ENCODE peak calls at places on chromosomes 4 and X, in nine cellular contexts. One of them, this sample, is unnamed.

GRCh38 chr4:103904126-103904525 is 184.3 kb upstream of the TACR3 start:
- DNase-seq in HEK293T: no peak
- DNase-seq in activated CD4-positive, CD25-positive, alpha-beta regulatory T cell treated with anti-CD3 and anti-CD28 coated beads, Interleukin-2, amount 50 U/mL, for 72 hours: no peak
- DNase-seq in transverse colon: no peak
- DNase-seq in NCI-H2171: no peak
- DNase-seq in putamen: no peak
- DNase-seq in stimulated activated CD4-positive, alpha-beta T cell treated with anti-CD3 and anti-CD28 coated beads, Interleukin-4, amount 100 ng/mL, for 24 hours: no peak
- DNase-seq in activated CD8-positive, alpha-beta memory T cell treated with anti-CD3 and anti-CD28 coated beads, Interleukin-2, amount 10 ng/mL, durations not matched to agents 7 days and 5 days: no peak
- DNase-seq in Ammon's horn: no peak
- DNase-seq in this sample: no peak

GRCh38 chr4:76296421-76296820 is 10.1 kb upstream of the STBD1 start:
- DNase-seq in HEK293T: no peak
- DNase-seq in activated CD4-positive, CD25-positive, alpha-beta regulatory T cell treated with anti-CD3 and anti-CD28 coated beads, Interleukin-2, amount 50 U/mL, for 72 hours: no peak
- DNase-seq in transverse colon: no peak
- DNase-seq in NCI-H2171: no peak
- DNase-seq in putamen: no peak
- DNase-seq in stimulated activated CD4-positive, alpha-beta T cell treated with anti-CD3 and anti-CD28 coated beads, Interleukin-4, amount 100 ng/mL, for 24 hours: no peak
- DNase-seq in activated CD8-positive, alpha-beta memory T cell treated with anti-CD3 and anti-CD28 coated beads, Interleukin-2, amount 10 ng/mL, durations not matched to agents 7 days and 5 days: no peak
- DNase-seq in Ammon's horn: no peak
- DNase-seq in this sample: no peak

GRCh38 chrX:20857746-20858145 is 516.5 kb upstream of the CNKSR2 start:
- DNase-seq in HEK293T: no peak
- DNase-seq in activated CD4-positive, CD25-positive, alpha-beta regulatory T cell treated with anti-CD3 and anti-CD28 coated beads, Interleukin-2, amount 50 U/mL, for 72 hours: no peak
- DNase-seq in transverse colon: no peak
- DNase-seq in NCI-H2171: no peak
- DNase-seq in putamen: peak
- DNase-seq in stimulated activated CD4-positive, alpha-beta T cell treated with anti-CD3 and anti-CD28 coated beads, Interleukin-4, amount 100 ng/mL, for 24 hours: no peak
- DNase-seq in activated CD8-positive, alpha-beta memory T cell treated with anti-CD3 and anti-CD28 coated beads, Interleukin-2, amount 10 ng/mL, durations not matched to agents 7 days and 5 days: no peak
- DNase-seq in Ammon's horn: peak
- DNase-seq in this sample: peak

GRCh38 chrX:155886409-155886808 is 5.3 kb downstream of the VAMP7 start:
- DNase-seq in HEK293T: no peak
- DNase-seq in activated CD4-positive, CD25-positive, alpha-beta regulatory T cell treated with anti-CD3 and anti-CD28 coated beads, Interleukin-2, amount 50 U/mL, for 72 hours: no peak
- DNase-seq in transverse colon: no peak
- DNase-seq in NCI-H2171: no peak
- DNase-seq in putamen: no peak
- DNase-seq in stimulated activated CD4-positive, alpha-beta T cell treated with anti-CD3 and anti-CD28 coated beads, Interleukin-4, amount 100 ng/mL, for 24 hours: no peak
- DNase-seq in activated CD8-positive, alpha-beta memory T cell treated with anti-CD3 and anti-CD28 coated beads, Interleukin-2, amount 10 ng/mL, durations not matched to agents 7 days and 5 days: no peak
- DNase-seq in Ammon's horn: no peak
- DNase-seq in this sample: no peak

GRCh38 chrX:41720125-41720780 is 3.7 kb upstream of the GPR82 start:
- DNase-seq in HEK293T: no peak
- DNase-seq in activated CD4-positive, CD25-positive, alpha-beta regulatory T cell treated with anti-CD3 and anti-CD28 coated beads, Interleukin-2, amount 50 U/mL, for 72 hours: no peak
- DNase-seq in transverse colon: peak
- DNase-seq in NCI-H2171: no peak
- DNase-seq in putamen: no peak
- DNase-seq in stimulated activated CD4-positive, alpha-beta T cell treated with anti-CD3 and anti-CD28 coated beads, Interleukin-4, amount 100 ng/mL, for 24 hours: peak
- DNase-seq in activated CD8-positive, alpha-beta memory T cell treated with anti-CD3 and anti-CD28 coated beads, Interleukin-2, amount 10 ng/mL, durations not matched to agents 7 days and 5 days: peak
- DNase-seq in Ammon's horn: no peak
- DNase-seq in this sample: no peak

GRCh38 chr4:89404530-89404929 is 96.9 kb upstream of the GPRIN3 start:
- DNase-seq in HEK293T: no peak
- DNase-seq in activated CD4-positive, CD25-positive, alpha-beta regulatory T cell treated with anti-CD3 and anti-CD28 coated beads, Interleukin-2, amount 50 U/mL, for 72 hours: no peak
- DNase-seq in transverse colon: no peak
- DNase-seq in NCI-H2171: no peak
- DNase-seq in putamen: no peak
- DNase-seq in stimulated activated CD4-positive, alpha-beta T cell treated with anti-CD3 and anti-CD28 coated beads, Interleukin-4, amount 100 ng/mL, for 24 hours: no peak
- DNase-seq in activated CD8-positive, alpha-beta memory T cell treated with anti-CD3 and anti-CD28 coated beads, Interleukin-2, amount 10 ng/mL, durations not matched to agents 7 days and 5 days: no peak
- DNase-seq in Ammon's horn: no peak
- DNase-seq in this sample: no peak

GRCh38 chr4:109294006-109294405 is 8.5 kb downstream of the COL25A1 start:
- DNase-seq in HEK293T: peak
- DNase-seq in activated CD4-positive, CD25-positive, alpha-beta regulatory T cell treated with anti-CD3 and anti-CD28 coated beads, Interleukin-2, amount 50 U/mL, for 72 hours: no peak
- DNase-seq in transverse colon: no peak
- DNase-seq in NCI-H2171: no peak
- DNase-seq in putamen: no peak
- DNase-seq in stimulated activated CD4-positive, alpha-beta T cell treated with anti-CD3 and anti-CD28 coated beads, Interleukin-4, amount 100 ng/mL, for 24 hours: no peak
- DNase-seq in activated CD8-positive, alpha-beta memory T cell treated with anti-CD3 and anti-CD28 coated beads, Interleukin-2, amount 10 ng/mL, durations not matched to agents 7 days and 5 days: peak
- DNase-seq in Ammon's horn: no peak
- DNase-seq in this sample: peak

GRCh38 chr4:76339364-76339763 is 32.8 kb downstream of the STBD1 start:
- DNase-seq in HEK293T: no peak
- DNase-seq in activated CD4-positive, CD25-positive, alpha-beta regulatory T cell treated with anti-CD3 and anti-CD28 coated beads, Interleukin-2, amount 50 U/mL, for 72 hours: no peak
- DNase-seq in transverse colon: no peak
- DNase-seq in NCI-H2171: no peak
- DNase-seq in putamen: no peak
- DNase-seq in stimulated activated CD4-positive, alpha-beta T cell treated with anti-CD3 and anti-CD28 coated beads, Interleukin-4, amount 100 ng/mL, for 24 hours: no peak
- DNase-seq in activated CD8-positive, alpha-beta memory T cell treated with anti-CD3 and anti-CD28 coated beads, Interleukin-2, amount 10 ng/mL, durations not matched to agents 7 days and 5 days: no peak
- DNase-seq in Ammon's horn: no peak
- DNase-seq in this sample: no peak

GRCh38 chr4:150583287-150584197 is 1.6 kb downstream of the MAB21L2 start:
- DNase-seq in HEK293T: no peak
- DNase-seq in activated CD4-positive, CD25-positive, alpha-beta regulatory T cell treated with anti-CD3 and anti-CD28 coated beads, Interleukin-2, amount 50 U/mL, for 72 hours: no peak
- DNase-seq in transverse colon: peak
- DNase-seq in NCI-H2171: no peak
- DNase-seq in putamen: no peak
- DNase-seq in stimulated activated CD4-positive, alpha-beta T cell treated with anti-CD3 and anti-CD28 coated beads, Interleukin-4, amount 100 ng/mL, for 24 hours: no peak
- DNase-seq in activated CD8-positive, alpha-beta memory T cell treated with anti-CD3 and anti-CD28 coated beads, Interleukin-2, amount 10 ng/mL, durations not matched to agents 7 days and 5 days: no peak
- DNase-seq in Ammon's horn: peak
- DNase-seq in this sample: no peak

GRCh38 chr4:38062088-38062893 is 102.1 kb downstream of the PTTG2 start:
- DNase-seq in HEK293T: peak
- DNase-seq in activated CD4-positive, CD25-positive, alpha-beta regulatory T cell treated with anti-CD3 and anti-CD28 coated beads, Interleukin-2, amount 50 U/mL, for 72 hours: peak
- DNase-seq in transverse colon: peak
- DNase-seq in NCI-H2171: no peak
- DNase-seq in putamen: peak
- DNase-seq in stimulated activated CD4-positive, alpha-beta T cell treated with anti-CD3 and anti-CD28 coated beads, Interleukin-4, amount 100 ng/mL, for 24 hours: peak
- DNase-seq in activated CD8-positive, alpha-beta memory T cell treated with anti-CD3 and anti-CD28 coated beads, Interleukin-2, amount 10 ng/mL, durations not matched to agents 7 days and 5 days: peak
- DNase-seq in Ammon's horn: peak
- DNase-seq in this sample: peak

GRCh38 chrX:125710403-125711062 is 390.9 kb downstream of the TEX13C start:
- DNase-seq in HEK293T: no peak
- DNase-seq in activated CD4-positive, CD25-positive, alpha-beta regulatory T cell treated with anti-CD3 and anti-CD28 coated beads, Interleukin-2, amount 50 U/mL, for 72 hours: no peak
- DNase-seq in transverse colon: no peak
- DNase-seq in NCI-H2171: no peak
- DNase-seq in putamen: no peak
- DNase-seq in stimulated activated CD4-positive, alpha-beta T cell treated with anti-CD3 and anti-CD28 coated beads, Interleukin-4, amount 100 ng/mL, for 24 hours: no peak
- DNase-seq in activated CD8-positive, alpha-beta memory T cell treated with anti-CD3 and anti-CD28 coated beads, Interleukin-2, amount 10 ng/mL, durations not matched to agents 7 days and 5 days: no peak
- DNase-seq in Ammon's horn: no peak
- DNase-seq in this sample: no peak

GRCh38 chr4:4541040-4541631 is 712 bp downstream of the STX18 start:
- DNase-seq in HEK293T: peak
- DNase-seq in activated CD4-positive, CD25-positive, alpha-beta regulatory T cell treated with anti-CD3 and anti-CD28 coated beads, Interleukin-2, amount 50 U/mL, for 72 hours: no peak
- DNase-seq in transverse colon: peak
- DNase-seq in NCI-H2171: no peak
- DNase-seq in putamen: no peak
- DNase-seq in stimulated activated CD4-positive, alpha-beta T cell treated with anti-CD3 and anti-CD28 coated beads, Interleukin-4, amount 100 ng/mL, for 24 hours: peak
- DNase-seq in activated CD8-positive, alpha-beta memory T cell treated with anti-CD3 and anti-CD28 coated beads, Interleukin-2, amount 10 ng/mL, durations not matched to agents 7 days and 5 days: peak
- DNase-seq in Ammon's horn: peak
- DNase-seq in this sample: peak

GRCh38 chr4:145484240-145484846 is 2.7 kb downstream of the SMAD1 start:
- DNase-seq in HEK293T: peak
- DNase-seq in activated CD4-positive, CD25-positive, alpha-beta regulatory T cell treated with anti-CD3 and anti-CD28 coated beads, Interleukin-2, amount 50 U/mL, for 72 hours: no peak
- DNase-seq in transverse colon: no peak
- DNase-seq in NCI-H2171: no peak
- DNase-seq in putamen: no peak
- DNase-seq in stimulated activated CD4-positive, alpha-beta T cell treated with anti-CD3 and anti-CD28 coated beads, Interleukin-4, amount 100 ng/mL, for 24 hours: no peak
- DNase-seq in activated CD8-positive, alpha-beta memory T cell treated with anti-CD3 and anti-CD28 coated beads, Interleukin-2, amount 10 ng/mL, durations not matched to agents 7 days and 5 days: no peak
- DNase-seq in Ammon's horn: no peak
- DNase-seq in this sample: no peak

GRCh38 chrX:118644378-118644777 is 83.0 kb upstream of the IL13RA1 start:
- DNase-seq in HEK293T: peak
- DNase-seq in activated CD4-positive, CD25-positive, alpha-beta regulatory T cell treated with anti-CD3 and anti-CD28 coated beads, Interleukin-2, amount 50 U/mL, for 72 hours: no peak
- DNase-seq in transverse colon: no peak
- DNase-seq in NCI-H2171: no peak
- DNase-seq in putamen: peak
- DNase-seq in stimulated activated CD4-positive, alpha-beta T cell treated with anti-CD3 and anti-CD28 coated beads, Interleukin-4, amount 100 ng/mL, for 24 hours: no peak
- DNase-seq in activated CD8-positive, alpha-beta memory T cell treated with anti-CD3 and anti-CD28 coated beads, Interleukin-2, amount 10 ng/mL, durations not matched to agents 7 days and 5 days: no peak
- DNase-seq in Ammon's horn: peak
- DNase-seq in this sample: peak

GRCh38 chrX:16479206-16479869 is 170.6 kb upstream of the S100G start:
- DNase-seq in HEK293T: no peak
- DNase-seq in activated CD4-positive, CD25-positive, alpha-beta regulatory T cell treated with anti-CD3 and anti-CD28 coated beads, Interleukin-2, amount 50 U/mL, for 72 hours: no peak
- DNase-seq in transverse colon: no peak
- DNase-seq in NCI-H2171: no peak
- DNase-seq in putamen: no peak
- DNase-seq in stimulated activated CD4-positive, alpha-beta T cell treated with anti-CD3 and anti-CD28 coated beads, Interleukin-4, amount 100 ng/mL, for 24 hours: peak
- DNase-seq in activated CD8-positive, alpha-beta memory T cell treated with anti-CD3 and anti-CD28 coated beads, Interleukin-2, amount 10 ng/mL, durations not matched to agents 7 days and 5 days: no peak
- DNase-seq in Ammon's horn: no peak
- DNase-seq in this sample: no peak

GRCh38 chr4:30380404-30380998 is 339.7 kb upstream of the PCDH7 start:
- DNase-seq in HEK293T: peak
- DNase-seq in activated CD4-positive, CD25-positive, alpha-beta regulatory T cell treated with anti-CD3 and anti-CD28 coated beads, Interleukin-2, amount 50 U/mL, for 72 hours: no peak
- DNase-seq in transverse colon: peak
- DNase-seq in NCI-H2171: peak
- DNase-seq in putamen: no peak
- DNase-seq in stimulated activated CD4-positive, alpha-beta T cell treated with anti-CD3 and anti-CD28 coated beads, Interleukin-4, amount 100 ng/mL, for 24 hours: peak
- DNase-seq in activated CD8-positive, alpha-beta memory T cell treated with anti-CD3 and anti-CD28 coated beads, Interleukin-2, amount 10 ng/mL, durations not matched to agents 7 days and 5 days: no peak
- DNase-seq in Ammon's horn: peak
- DNase-seq in this sample: peak

GRCh38 chr4:184096561-184097239 is 121.0 kb downstream of the ENPP6 start:
- DNase-seq in HEK293T: no peak
- DNase-seq in activated CD4-positive, CD25-positive, alpha-beta regulatory T cell treated with anti-CD3 and anti-CD28 coated beads, Interleukin-2, amount 50 U/mL, for 72 hours: no peak
- DNase-seq in transverse colon: no peak
- DNase-seq in NCI-H2171: no peak
- DNase-seq in putamen: no peak
- DNase-seq in stimulated activated CD4-positive, alpha-beta T cell treated with anti-CD3 and anti-CD28 coated beads, Interleukin-4, amount 100 ng/mL, for 24 hours: no peak
- DNase-seq in activated CD8-positive, alpha-beta memory T cell treated with anti-CD3 and anti-CD28 coated beads, Interleukin-2, amount 10 ng/mL, durations not matched to agents 7 days and 5 days: no peak
- DNase-seq in Ammon's horn: no peak
- DNase-seq in this sample: no peak

GRCh38 chr4:101643201-101643600 is 147.3 kb upstream of the BANK1 start:
- DNase-seq in HEK293T: no peak
- DNase-seq in activated CD4-positive, CD25-positive, alpha-beta regulatory T cell treated with anti-CD3 and anti-CD28 coated beads, Interleukin-2, amount 50 U/mL, for 72 hours: no peak
- DNase-seq in transverse colon: no peak
- DNase-seq in NCI-H2171: no peak
- DNase-seq in putamen: no peak
- DNase-seq in stimulated activated CD4-positive, alpha-beta T cell treated with anti-CD3 and anti-CD28 coated beads, Interleukin-4, amount 100 ng/mL, for 24 hours: no peak
- DNase-seq in activated CD8-positive, alpha-beta memory T cell treated with anti-CD3 and anti-CD28 coated beads, Interleukin-2, amount 10 ng/mL, durations not matched to agents 7 days and 5 days: no peak
- DNase-seq in Ammon's horn: no peak
- DNase-seq in this sample: no peak

GRCh38 chr4:40020221-40020620 is 36.4 kb upstream of the N4BP2 start:
- DNase-seq in HEK293T: no peak
- DNase-seq in activated CD4-positive, CD25-positive, alpha-beta regulatory T cell treated with anti-CD3 and anti-CD28 coated beads, Interleukin-2, amount 50 U/mL, for 72 hours: no peak
- DNase-seq in transverse colon: no peak
- DNase-seq in NCI-H2171: no peak
- DNase-seq in putamen: no peak
- DNase-seq in stimulated activated CD4-positive, alpha-beta T cell treated with anti-CD3 and anti-CD28 coated beads, Interleukin-4, amount 100 ng/mL, for 24 hours: no peak
- DNase-seq in activated CD8-positive, alpha-beta memory T cell treated with anti-CD3 and anti-CD28 coated beads, Interleukin-2, amount 10 ng/mL, durations not matched to agents 7 days and 5 days: no peak
- DNase-seq in Ammon's horn: no peak
- DNase-seq in this sample: no peak

This sample was measured in iPS-NIHi11.